ENCODE peak calls at places on chromosomes 3 and 15, in four cellular contexts. One of them, this sample, is unnamed.

GRCh38 chr15:95325763-95326688 is 1004.5 kb upstream of the NR2F2 start:
- DNase-seq in CD8-positive, alpha-beta memory T cell: no peak
- DNase-seq in ELR: no peak
- DNase-seq in NCI-H460: no peak
- DNase-seq in this sample: no peak

GRCh38 chr15:40847225-40847961 is 3.5 kb downstream of the SPINT1 start:
- DNase-seq in ELR: peak
- DNase-seq in CD8-positive, alpha-beta memory T cell: no peak
- DNase-seq in NCI-H460: no peak
- DNase-seq in this sample: no peak

GRCh38 chr3:45915518-45916231 is 27.6 kb upstream of the CXCR6 start:
- DNase-seq in NCI-H460: no peak
- DNase-seq in CD8-positive, alpha-beta memory T cell: peak
- DNase-seq in ELR: peak
- DNase-seq in this sample: no peak

GRCh38 chr3:115074502-115074901 is 72.6 kb downstream of the ZBTB20 start:
- DNase-seq in NCI-H460: no peak
- DNase-seq in CD8-positive, alpha-beta memory T cell: no peak
- DNase-seq in ELR: peak
- DNase-seq in this sample: no peak

GRCh38 chr3:161208931-161209330 is 12.2 kb upstream of the NMD3 start:
- DNase-seq in ELR: no peak
- DNase-seq in CD8-positive, alpha-beta memory T cell: no peak
- DNase-seq in NCI-H460: no peak
- DNase-seq in this sample: no peak

GRCh38 chr3:184289426-184289938 is 9.6 kb upstream of the PSMD2 start:
- DNase-seq in CD8-positive, alpha-beta memory T cell: peak
- DNase-seq in ELR: peak
- DNase-seq in NCI-H460: peak
- DNase-seq in this sample: peak

GRCh38 chr3:183810643-183811594 is 14.5 kb downstream of the MAP6D1 start:
- DNase-seq in ELR: no peak
- DNase-seq in CD8-positive, alpha-beta memory T cell: no peak
- DNase-seq in NCI-H460: no peak
- DNase-seq in this sample: no peak

GRCh38 chr15:99719096-99719541 is 14.1 kb downstream of the LYSMD4 start:
- DNase-seq in CD8-positive, alpha-beta memory T cell: no peak
- DNase-seq in NCI-H460: no peak
- DNase-seq in ELR: peak
- DNase-seq in this sample: no peak

GRCh38 chr15:63530235-63530634 is 25.8 kb downstream of the USP3 start:
- DNase-seq in NCI-H460: no peak
- DNase-seq in ELR: no peak
- DNase-seq in CD8-positive, alpha-beta memory T cell: no peak
- DNase-seq in this sample: no peak

GRCh38 chr15:77475898-77476297 is 55.2 kb downstream of the HMG20A start:
- DNase-seq in NCI-H460: no peak
- DNase-seq in ELR: no peak
- DNase-seq in CD8-positive, alpha-beta memory T cell: no peak
- DNase-seq in this sample: no peak

GRCh38 chr3:69120879-69121464 is 1.4 kb downstream of the LMOD3 start:
- DNase-seq in NCI-H460: peak
- DNase-seq in CD8-positive, alpha-beta memory T cell: peak
- DNase-seq in ELR: peak
- DNase-seq in this sample: peak

GRCh38 chr3:132253262-132253878 is 63.8 kb upstream of the ACP3 start:
- DNase-seq in CD8-positive, alpha-beta memory T cell: peak
- DNase-seq in ELR: peak
- DNase-seq in NCI-H460: peak
- DNase-seq in this sample: no peak

GRCh38 chr3:37124431-37124830 is 50.0 kb downstream of the LRRFIP2 start:
- DNase-seq in CD8-positive, alpha-beta memory T cell: no peak
- DNase-seq in ELR: no peak
- DNase-seq in NCI-H460: no peak
- DNase-seq in this sample: no peak

GRCh38 chr3:66080167-66080566 is 41.4 kb upstream of the MAGI1 start:
- DNase-seq in NCI-H460: no peak
- DNase-seq in CD8-positive, alpha-beta memory T cell: no peak
- DNase-seq in ELR: no peak
- DNase-seq in this sample: no peak

GRCh38 chr3:40254491-40254890 is 55.0 kb upstream of the EIF1B start:
- DNase-seq in NCI-H460: no peak
- DNase-seq in CD8-positive, alpha-beta memory T cell: no peak
- DNase-seq in ELR: no peak
- DNase-seq in this sample: no peak

GRCh38 chr3:138417559-138417982 is 16.8 kb upstream of the ESYT3 start:
- DNase-seq in CD8-positive, alpha-beta memory T cell: peak
- DNase-seq in ELR: peak
- DNase-seq in NCI-H460: peak
- DNase-seq in this sample: peak

GRCh38 chr3:189710620-189711388 is 79.6 kb downstream of the TP63 start:
- DNase-seq in CD8-positive, alpha-beta memory T cell: no peak
- DNase-seq in ELR: peak
- DNase-seq in NCI-H460: peak
- DNase-seq in this sample: no peak

GRCh38 chr3:133945696-133946095 is 50.0 kb upstream of the RAB6B start:
- DNase-seq in CD8-positive, alpha-beta memory T cell: no peak
- DNase-seq in NCI-H460: no peak
- DNase-seq in ELR: no peak
- DNase-seq in this sample: no peak

This sample was measured in H1.